ENCODE peak calls at places on chromosomes 11 and 22, in seven cellular contexts. X is tibial nerve, B is uterus, N is IMR-90, U is suprapubic skin, W is coronary artery, A is trophoblast cell. Z is an unnamed sample.

GRCh38 chr22:47309476-47309875 is 547.0 kb downstream of the TBC1D22A start:
- DNase-seq in X (no peak), B (no peak), N (no peak), U (no peak), W (no peak), A (no peak), Z (no peak)

GRCh38 chr11:43419460-43419859 is 60.7 kb downstream of the TTC17 start:
- DNase-seq in X (no peak), B (no peak), N (peak; percentile 53), U (no peak), W (no peak), A (peak; percentile 62), Z (no peak)

GRCh38 chr22:23137905-23138520 is 3.8 kb downstream of the RSPH14 start:
- DNase-seq in X (no peak), B (no peak), N (no peak), U (no peak), W (no peak), A (no peak), Z (no peak)

GRCh38 chr11:72353861-72354260 is 80.5 kb downstream of the CLPB start:
- DNase-seq in X (no peak), B (no peak), N (peak; percentile 22), U (no peak), W (no peak), A (peak; percentile 15), Z (no peak)

GRCh38 chr11:3044004-3044403 is 13.2 kb downstream of the CARS1 start:
- DNase-seq in X (no peak), B (no peak), N (peak; percentile 24), U (no peak), W (no peak), A (no peak), Z (no peak)

GRCh38 chr11:48538991-48539390 is 50.4 kb downstream of the OR4A47 start:
- DNase-seq in X (no peak), B (no peak), N (no peak), U (no peak), W (no peak), A (peak; percentile 96), Z (no peak)

GRCh38 chr22:49212466-49212865 is 615.2 kb downstream of the BRD1 start:
- DNase-seq in X (no peak), B (peak; percentile 1), N (no peak), U (peak; percentile 55), W (no peak), A (no peak), Z (peak; percentile 42)

GRCh38 chr11:107816028-107816427 is 42.6 kb downstream of the SLC35F2 start:
- DNase-seq in X (no peak), B (no peak), N (no peak), U (no peak), W (no peak), A (no peak), Z (no peak)

GRCh38 chr11:128458316-128458715 is 129.0 kb downstream of the ETS1 start:
- DNase-seq in X (no peak), B (no peak), N (peak; percentile 97), U (no peak), W (no peak), A (peak; percentile 23), Z (no peak)

GRCh38 chr11:103585401-103585800 is 451.0 kb upstream of the DDI1 start:
- DNase-seq in X (no peak), B (no peak), N (no peak), U (no peak), W (no peak), A (peak; percentile 71), Z (no peak)

GRCh38 chr22:49534386-49534785 is 293.3 kb downstream of the BRD1 start:
- DNase-seq in X (no peak), B (no peak), N (no peak), U (peak; percentile 30), W (no peak), A (no peak), Z (peak; percentile 9)

GRCh38 chr11:113282898-113283297 is 31.5 kb upstream of the TTC12 start:
- DNase-seq in X (no peak), B (no peak), N (no peak), U (no peak), W (no peak), A (no peak), Z (no peak)

GRCh38 chr11:18010977-18011586 is 1.8 kb downstream of the SERGEF start:
- DNase-seq in X (no peak), B (no peak), N (no peak), U (no peak), W (no peak), A (no peak), Z (no peak)

GRCh38 chr11:8788616-8789015 is 106.0 kb downstream of the RPL27A start:
- DNase-seq in X (no peak), B (no peak), N (no peak), U (no peak), W (no peak), A (no peak), Z (no peak)

GRCh38 chr11:69797156-69797555 is 22.0 kb upstream of the FGF4 start:
- DNase-seq in X (no peak), B (no peak), N (no peak), U (no peak), W (no peak), A (no peak), Z (no peak)

GRCh38 chr11:69560141-69560790 is 78.8 kb downstream of the LINC01488 start:
- DNase-seq in X (no peak), B (no peak), N (no peak), U (no peak), W (peak; percentile 28), A (peak; percentile 24), Z (no peak)

GRCh38 chr22:49966041-49966715 is 5.6 kb downstream of the PIM3 start:
- DNase-seq in X (no peak), B (peak; percentile 19), N (no peak), U (peak; percentile 69), W (peak; percentile 72), A (no peak), Z (peak; percentile 67)

GRCh38 chr22:38110008-38110862 is at the start of gene BAIAP2L2:
- DNase-seq in X (no peak), B (no peak), N (no peak), U (no peak), W (no peak), A (no peak), Z (no peak)

GRCh38 chr11:119482561-119483001 is 59.6 kb upstream of the THY1 start:
- DNase-seq in X (no peak), B (no peak), N (no peak), U (peak; percentile 50), W (peak; percentile 50), A (no peak), Z (peak; percentile 56)

GRCh38 chr11:128246364-128247234 is 340.8 kb downstream of the ETS1 start:
- DNase-seq in X (no peak), B (peak; percentile 62), N (peak; percentile 12), U (peak; percentile 77), W (no peak), A (peak; percentile 34), Z (no peak)

GRCh38 chr22:27207907-27208306 is 550.5 kb downstream of the MIAT start:
- DNase-seq in X (no peak), B (no peak), N (peak; percentile 39), U (no peak), W (peak; percentile 81), A (no peak), Z (no peak)

DNA sequence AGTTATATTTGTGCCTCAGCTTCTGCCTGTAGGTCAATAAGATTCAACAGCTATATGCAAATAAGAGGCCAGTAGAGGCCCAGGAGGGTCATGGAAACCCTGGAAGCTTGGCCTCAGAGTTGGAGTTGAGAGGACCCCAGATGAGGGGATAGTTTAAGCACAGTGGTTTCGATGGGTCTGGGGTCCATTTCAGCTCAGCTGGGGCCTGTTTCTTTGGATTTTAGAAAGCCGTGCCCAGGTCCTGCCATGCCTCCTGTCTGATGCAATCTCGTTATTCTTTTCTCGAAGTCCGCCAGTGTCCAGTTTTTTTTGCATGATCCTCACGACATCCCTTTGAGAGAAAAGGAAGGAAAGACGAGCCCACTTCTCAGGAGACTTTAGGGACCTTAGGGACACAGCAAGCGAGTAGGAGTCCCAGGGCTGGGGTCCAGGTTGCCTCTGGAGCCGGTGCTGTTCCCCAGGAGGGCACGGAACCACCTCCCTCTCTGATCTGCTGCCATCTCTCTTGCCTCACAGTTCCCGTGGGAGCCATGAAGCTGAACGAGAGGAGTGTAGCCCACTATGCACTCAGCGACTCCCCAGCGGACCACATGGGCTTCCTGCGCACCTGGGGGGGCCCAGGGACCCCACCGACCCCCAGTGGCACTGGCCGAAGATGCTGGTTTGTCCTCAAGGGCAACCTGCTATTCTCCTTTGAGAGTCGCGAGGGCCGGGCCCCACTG is 2.6 kb upstream of the SMDT1 start:
- DNase-seq in X (no peak), B (no peak), N (no peak), U (no peak), W (peak; percentile 52), A (no peak), Z (no peak)
- H3K27ac ChIP-seq in X (peak overlapping the region; percentile 98), B (no peak overlapping the region), N (no peak overlapping the region), U (no peak overlapping the region), W (no peak overlapping the region), A (no peak overlapping the region), Z (peak overlapping the region; percentile 96)

GRCh38 chr11:121929581-121929980 is 186.4 kb downstream of the BLID start:
- DNase-seq in X (no peak), B (peak; percentile 30), N (peak; percentile 38), U (no peak), W (no peak), A (no peak), Z (no peak)
- H3K4me3 ChIP-seq in X (peak overlapping the region; percentile 46), B (peak overlapping the region; percentile 9), N (peak overlapping the region; percentile 8), U (peak overlapping the region; percentile 34), W (peak overlapping the region; percentile 62), A (no peak overlapping the region), Z (peak overlapping the region; percentile 53)

DNA sequence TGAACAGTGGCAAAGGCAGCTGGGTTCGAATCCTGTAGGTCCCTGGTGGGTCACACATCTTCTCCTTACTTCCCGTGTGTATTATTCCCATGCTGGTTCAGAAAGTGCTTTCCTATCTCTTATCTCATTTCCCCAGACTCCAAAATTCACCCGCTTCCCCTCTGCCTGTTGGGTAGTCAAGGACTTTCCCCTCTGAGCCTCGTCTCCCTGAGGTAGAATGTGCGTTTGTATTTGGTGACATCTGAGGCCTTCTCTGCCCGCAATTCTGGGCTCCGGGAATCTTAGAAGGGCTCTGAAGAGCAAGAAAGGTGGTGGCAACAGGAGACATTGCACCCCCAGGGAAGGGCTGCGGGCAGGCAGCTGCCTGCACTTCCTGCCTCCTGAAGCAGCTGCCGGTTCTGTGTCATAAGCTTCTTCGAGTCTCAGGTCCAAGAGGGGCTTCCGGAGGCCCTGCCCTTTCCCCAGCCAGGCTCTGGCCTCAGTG is 5.9 kb downstream of the LRRC32 start:
- DNase-seq in X (no peak), B (no peak), N (no peak), U (peak; percentile 55), W (peak; percentile 65), A (peak; percentile 79), Z (no peak)
- H3K27ac ChIP-seq in X (peak overlapping the region; percentile 84), B (peak overlapping the region; percentile 83), N (no peak overlapping the region), U (no peak overlapping the region), W (peak overlapping the region; percentile 87), A (no peak overlapping the region), Z (peak overlapping the region; percentile 91)

GRCh38 chr11:1076061-1076665 is 1.5 kb downstream of the MUC2 start:
- DNase-seq in X (peak; percentile 3), B (no peak), N (no peak), U (no peak), W (no peak), A (no peak), Z (no peak)

GRCh38 chr11:1073261-1073724 is 1.4 kb upstream of the MUC2 start:
- DNase-seq in X (peak; percentile 11), B (peak; percentile 16), N (peak; percentile 46), U (peak; percentile 74), W (no peak), A (no peak), Z (no peak)

GRCh38 chr11:1073851-1074243 is 827 bp upstream of the MUC2 start:
- DNase-seq in X (peak; percentile 3), B (no peak), N (no peak), U (no peak), W (no peak), A (no peak), Z (no peak)

GRCh38 chr11:1075341-1075911 is 752 bp downstream of the MUC2 start:
- DNase-seq in X (peak; percentile 8), B (peak; percentile 13), N (no peak), U (no peak), W (no peak), A (no peak), Z (peak; percentile 35)

GRCh38 chr11:1074244-1075221 is at the start of gene MUC2:
- DNase-seq in X (peak; percentile 9), B (peak; percentile 11), N (no peak), U (no peak), W (no peak), A (no peak), Z (peak; percentile 60)
- H3K4me3 ChIP-seq in X (no peak within 1 kb of the TSS), B (no peak within 1 kb of the TSS), N (no peak within 1 kb of the TSS), U (no peak within 1 kb of the TSS), W (no peak within 1 kb of the TSS), A (no peak within 1 kb of the TSS), Z (no peak within 1 kb of the TSS)

Z was measured in ascending aorta.